ENCODE peak calls at places on chromosomes 6 and 20, in five cellular contexts. R is heart right ventricle, C is neural crest cell, P is GM13977, F is stomach. G is an unnamed sample.

GRCh38 chr6:32271427-32271826 is 47.6 kb upstream of the NOTCH4 start:
- DNase-seq in C (no peak), R (no peak), P (no peak), F (no peak), G (no peak)

GRCh38 chr6:12418946-12419345 is 128.8 kb downstream of the EDN1 start:
- DNase-seq in P (no peak), F (no peak), R (no peak), C (no peak), G (no peak)

GRCh38 chr6:101296184-101296583 is 97.3 kb upstream of the GRIK2 start:
- DNase-seq in C (no peak), F (no peak), R (no peak), P (no peak), G (no peak)

GRCh38 chr6:30781697-30782424 is 37.5 kb upstream of the IER3 start:
- DNase-seq in R (peak), P (no peak), C (no peak), F (peak), G (no peak)

GRCh38 chr6:159117031-159117430 is 52.2 kb upstream of the FNDC1 start:
- DNase-seq in R (no peak), C (no peak), P (no peak), F (no peak), G (no peak)

GRCh38 chr20:37395921-37396519 is 50.1 kb downstream of the SRC start:
- DNase-seq in C (peak), F (no peak), P (no peak), R (peak), G (no peak)

GRCh38 chr20:1331801-1332453 is 3.0 kb upstream of the SDCBP2 start:
- DNase-seq in C (no peak), F (no peak), P (no peak), R (no peak), G (no peak)

GRCh38 chr6:6918216-6918983 is 189.4 kb upstream of the RREB1 start:
- DNase-seq in R (no peak), F (no peak), P (peak), C (no peak), G (peak)

GRCh38 chr20:21981607-21982344 is 276.3 kb downstream of the PAX1 start:
- DNase-seq in C (no peak), P (no peak), F (no peak), R (no peak), G (no peak)

GRCh38 chr6:61886608-61887259 is 399.3 kb downstream of the KHDRBS2 start:
- DNase-seq in C (no peak), P (no peak), R (no peak), F (no peak), G (no peak)

GRCh38 chr20:8805737-8806442 is 263.0 kb upstream of the PLCB4 start:
- DNase-seq in C (no peak), P (no peak), F (no peak), R (no peak), G (no peak)

GRCh38 chr6:4084444-4085328 is 5.7 kb upstream of the FAM217A start:
- DNase-seq in C (no peak), F (no peak), R (no peak), P (no peak), G (no peak)

GRCh38 chr6:151512481-151512880 is 18.7 kb downstream of the CCDC170 start:
- DNase-seq in C (no peak), R (no peak), P (no peak), F (no peak), G (no peak)

DNA sequence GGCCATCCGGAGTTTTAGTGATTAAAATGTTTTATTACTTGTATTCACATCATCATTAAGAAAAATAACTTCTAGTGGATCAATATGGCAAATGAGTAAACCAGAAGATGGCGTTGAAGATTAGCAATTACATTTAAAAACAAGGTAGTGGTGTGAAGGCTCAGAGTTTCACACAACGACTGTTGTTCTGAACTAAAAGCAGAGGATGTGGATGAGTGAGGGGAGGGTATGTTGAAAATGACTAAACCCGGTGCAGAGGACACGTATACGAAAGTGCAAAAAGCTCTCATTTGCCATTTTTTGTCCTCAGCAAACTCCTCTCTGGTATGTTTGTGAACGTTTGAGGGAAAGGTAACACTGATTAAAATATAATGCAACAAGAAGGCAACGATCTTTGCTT is 1.9 kb upstream of the IRF4 start:
- DNase-seq in C (no peak), P (peak), R (no peak), F (no peak), G (peak)
- TF ChIP-seq CTCF in C (no peak), P (peak), R (no peak), F (no peak), G (peak)

GRCh38 chr6:49423817-49424216 is 39.2 kb downstream of the MMUT start:
- DNase-seq in P (no peak), C (no peak), F (no peak), R (no peak), G (no peak)
- TF ChIP-seq CTCF in P (no peak), C (no peak), F (no peak), R (no peak), G (no peak)

GRCh38 chr20:63740070-63740500 is 509 bp downstream of the SLC2A4RG start:
- DNase-seq in F (no peak), R (peak), P (peak), C (no peak), G (peak)

GRCh38 chr20:63741676-63742380 is 2.3 kb downstream of the SLC2A4RG start:
- DNase-seq in F (no peak), R (no peak), P (peak), C (no peak), G (peak)

GRCh38 chr20:63739129-63740069 is at the start of gene SLC2A4RG:
- DNase-seq in F (peak), C (peak), R (peak), P (peak), G (peak)

GRCh38 chr20:63741354-63741675 is 1.7 kb downstream of the SLC2A4RG start:
- DNase-seq in R (no peak), C (no peak), F (no peak), P (no peak), G (no peak)

GRCh38 chr20:63740501-63741353 is 1.2 kb downstream of the SLC2A4RG start:
- DNase-seq in C (peak), P (peak), F (peak), R (peak), G (peak)
- TF ChIP-seq CTCF in C (peak), P (peak), F (peak), R (peak), G (no peak)

DNA sequence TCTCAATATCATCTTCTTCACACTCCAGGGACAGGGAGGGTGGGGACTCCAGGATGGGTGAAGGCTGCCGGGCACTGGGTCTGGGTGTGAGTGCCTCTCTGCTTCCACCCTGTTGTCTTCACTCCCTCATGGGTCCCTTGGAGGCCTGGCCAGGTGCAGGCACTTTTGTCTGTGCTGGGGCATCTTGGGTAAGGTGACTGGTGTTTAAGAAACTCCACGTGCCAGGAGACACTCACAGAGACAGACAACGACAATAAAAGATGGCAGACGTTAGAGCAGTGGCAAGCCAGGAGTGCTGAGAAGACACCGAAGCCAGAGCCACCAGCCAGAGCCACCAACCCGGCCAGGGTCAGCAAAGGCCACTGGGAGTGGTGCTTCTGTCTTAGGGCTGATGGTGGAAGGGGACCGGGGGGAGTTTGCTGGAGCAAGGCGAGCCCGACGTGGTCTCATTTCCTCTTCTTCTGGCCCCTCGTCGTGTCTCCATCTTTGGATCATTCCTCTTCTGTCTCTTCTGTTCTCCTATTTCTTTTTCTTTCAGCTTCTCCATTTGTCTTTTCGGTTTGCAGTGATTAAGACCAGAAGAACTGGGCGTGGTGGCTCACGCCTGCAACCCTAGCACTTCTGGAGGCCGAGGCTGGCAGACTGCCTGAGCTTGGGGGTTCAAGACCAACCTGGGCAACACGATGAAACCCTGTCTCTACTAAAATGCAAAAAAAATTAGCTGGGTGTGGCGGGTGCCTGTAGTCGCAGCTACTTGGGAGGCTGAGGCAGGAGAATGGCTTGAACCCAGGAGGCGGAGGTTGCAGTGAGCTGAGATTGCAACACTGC is 90.8 kb downstream of the RAMACL start:
- DNase-seq in F (no peak), R (no peak), P (no peak), C (no peak), G (no peak)
- TF ChIP-seq CTCF in F (no peak), R (no peak), P (no peak), C (no peak), G (no peak)

GRCh38 chr6:165814669-165815068 is 151.6 kb upstream of the PDE10A start:
- DNase-seq in R (no peak), F (no peak), C (no peak), P (no peak), G (no peak)
- TF ChIP-seq CTCF in R (no peak), F (no peak), C (no peak), P (no peak), G (no peak)

DNA sequence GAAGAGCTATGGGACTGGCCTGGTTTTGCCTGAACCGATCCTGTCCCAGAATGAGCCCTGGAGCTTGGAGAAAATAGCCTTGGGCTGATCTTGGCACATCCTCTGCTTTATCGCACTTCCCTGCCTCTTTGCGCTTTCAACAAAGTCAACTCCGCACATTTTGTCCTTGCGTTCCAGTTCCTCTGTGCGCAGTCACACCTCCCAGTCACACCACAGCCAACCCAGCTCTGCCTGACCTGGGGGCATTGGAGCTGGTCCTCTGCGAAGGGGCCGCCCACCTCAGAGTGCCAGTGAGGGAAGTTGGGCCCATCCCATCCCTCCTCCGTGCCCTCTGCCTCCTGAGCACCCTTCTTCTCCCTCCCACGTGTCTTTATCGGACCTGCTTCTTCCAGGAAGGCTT is 16.9 kb upstream of the UQCC2 start:
- DNase-seq in R (peak), P (no peak), F (no peak), C (no peak), G (no peak)
- TF ChIP-seq CTCF in R (no peak), P (no peak), F (no peak), C (no peak), G (no peak)

GRCh38 chr6:79250559-79250958 is 16.1 kb upstream of the HMGN3 start:
- DNase-seq in P (no peak), R (no peak), C (no peak), F (no peak), G (no peak)
- TF ChIP-seq CTCF in P (no peak), R (peak), C (peak), F (no peak), G (no peak)

DNA sequence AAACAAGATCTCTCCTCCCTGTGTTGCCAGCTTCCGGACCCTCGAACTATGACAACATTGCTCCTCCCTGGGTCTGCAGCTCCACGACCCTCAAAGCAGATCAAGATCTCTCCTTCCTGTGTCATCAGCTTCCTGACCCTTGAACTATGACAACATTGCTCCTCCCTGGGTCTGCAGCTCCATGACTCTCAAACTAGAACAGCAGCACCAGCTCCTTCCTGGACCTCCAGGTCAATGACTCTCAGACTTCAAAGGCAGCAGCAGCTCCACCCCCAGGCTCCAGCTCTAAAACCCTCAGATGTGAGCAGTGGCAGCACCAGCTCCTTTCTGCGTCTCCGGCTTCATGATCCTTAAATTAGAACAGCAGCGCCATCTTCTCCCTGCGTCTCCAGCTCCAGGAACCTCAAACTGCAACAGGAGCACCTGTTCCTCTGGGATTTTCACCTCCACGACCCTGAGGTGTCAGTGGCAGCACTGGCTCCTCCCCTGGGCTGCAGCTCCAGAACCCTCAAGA is 341.0 kb upstream of the SULF2 start:
- DNase-seq in R (no peak), F (no peak), C (peak), P (no peak), G (no peak)
- TF ChIP-seq CTCF in R (no peak), F (no peak), C (no peak), P (no peak), G (no peak)

GRCh38 chr20:16701296-16701695 is 28.5 kb upstream of the SNRPB2 start:
- DNase-seq in C (no peak), F (peak), P (no peak), R (no peak), G (peak)
- TF ChIP-seq CTCF in C (peak), F (peak), P (peak), R (peak), G (peak)

DNA sequence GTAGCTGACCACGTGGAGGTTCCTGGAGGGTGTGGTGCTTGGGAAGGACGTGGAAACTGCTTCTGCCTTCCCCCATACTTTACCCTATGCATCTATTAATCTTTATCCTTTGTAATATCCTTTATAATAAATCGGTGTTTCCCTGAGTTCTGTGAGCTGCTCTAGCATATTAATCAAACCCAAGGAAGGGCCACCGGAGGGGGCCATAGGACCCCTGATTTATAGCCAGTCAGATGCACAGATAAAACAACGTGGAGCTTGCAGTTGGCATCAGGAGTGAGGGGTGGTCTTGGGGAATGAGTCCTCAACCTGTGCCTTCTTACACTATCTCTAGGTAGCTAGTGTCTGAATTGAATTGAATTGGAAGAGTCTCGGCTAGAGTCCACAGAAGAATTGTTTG is 36.5 kb upstream of the TFAP2A start:
- DNase-seq in F (no peak), R (no peak), C (no peak), P (no peak), G (no peak)
- TF ChIP-seq CTCF in F (no peak), R (no peak), C (no peak), P (no peak), G (no peak)